ENCODE peak calls at places on chromosomes 7 and 10, in eight cellular contexts. One of them, this sample, is unnamed.

GRCh38 chr10:68423522-68423921 is 16.4 kb upstream of the RUFY2 start:
- DNase-seq in effector memory CD4-positive, alpha-beta T cell: no peak
- DNase-seq in hypothalamus: no peak
- DNase-seq in NCI-H1417: no peak
- DNase-seq in pulmonary artery endothelial cell: no peak
- DNase-seq in PC-3: no peak
- DNase-seq in GF-D8: no peak
- DNase-seq in HTR-8/SVneo: no peak
- DNase-seq in this sample: no peak

GRCh38 chr10:11625019-11625735 is 13.7 kb upstream of the USP6NL start:
- DNase-seq in hypothalamus: no peak
- DNase-seq in effector memory CD4-positive, alpha-beta T cell: no peak
- DNase-seq in pulmonary artery endothelial cell: no peak
- DNase-seq in GF-D8: no peak
- DNase-seq in NCI-H1417: no peak
- DNase-seq in HTR-8/SVneo: no peak
- DNase-seq in PC-3: no peak
- DNase-seq in this sample: no peak

GRCh38 chr10:105785721-105786120 is 1144.6 kb downstream of the SORCS3 start:
- DNase-seq in PC-3: peak; percentile 23
- DNase-seq in NCI-H1417: no peak
- DNase-seq in effector memory CD4-positive, alpha-beta T cell: no peak
- DNase-seq in GF-D8: no peak
- DNase-seq in HTR-8/SVneo: no peak
- DNase-seq in pulmonary artery endothelial cell: no peak
- DNase-seq in hypothalamus: no peak
- DNase-seq in this sample: no peak

GRCh38 chr7:51455086-51455485 is 138.5 kb upstream of the COBL start:
- DNase-seq in PC-3: no peak
- DNase-seq in HTR-8/SVneo: no peak
- DNase-seq in NCI-H1417: no peak
- DNase-seq in pulmonary artery endothelial cell: no peak
- DNase-seq in hypothalamus: no peak
- DNase-seq in GF-D8: no peak
- DNase-seq in effector memory CD4-positive, alpha-beta T cell: no peak
- DNase-seq in this sample: no peak

GRCh38 chr10:78405781-78406180 is 372.1 kb downstream of the RPS24 start:
- DNase-seq in PC-3: no peak
- DNase-seq in hypothalamus: no peak
- DNase-seq in GF-D8: no peak
- DNase-seq in pulmonary artery endothelial cell: no peak
- DNase-seq in NCI-H1417: no peak
- DNase-seq in effector memory CD4-positive, alpha-beta T cell: no peak
- DNase-seq in HTR-8/SVneo: no peak
- DNase-seq in this sample: no peak

GRCh38 chr10:92688927-92689662 is 660 bp upstream of the HHEX start:
- DNase-seq in pulmonary artery endothelial cell: no peak
- DNase-seq in effector memory CD4-positive, alpha-beta T cell: no peak
- DNase-seq in GF-D8: peak; percentile 35
- DNase-seq in hypothalamus: no peak
- DNase-seq in HTR-8/SVneo: peak; percentile 25
- DNase-seq in PC-3: peak; percentile 20
- DNase-seq in NCI-H1417: no peak
- DNase-seq in this sample: no peak

GRCh38 chr7:42103456-42103855 is 133.6 kb downstream of the GLI3 start:
- DNase-seq in pulmonary artery endothelial cell: no peak
- DNase-seq in effector memory CD4-positive, alpha-beta T cell: no peak
- DNase-seq in PC-3: no peak
- DNase-seq in hypothalamus: no peak
- DNase-seq in HTR-8/SVneo: no peak
- DNase-seq in NCI-H1417: no peak
- DNase-seq in GF-D8: no peak
- DNase-seq in this sample: no peak

GRCh38 chr10:114577133-114577532 is 80.9 kb downstream of the ABLIM1 start:
- DNase-seq in GF-D8: no peak
- DNase-seq in pulmonary artery endothelial cell: peak; percentile 58
- DNase-seq in HTR-8/SVneo: peak; percentile 20
- DNase-seq in hypothalamus: no peak
- DNase-seq in effector memory CD4-positive, alpha-beta T cell: no peak
- DNase-seq in NCI-H1417: no peak
- DNase-seq in PC-3: peak; percentile 49
- DNase-seq in this sample: peak; percentile 47

GRCh38 chr10:36801660-36802059 is 323.7 kb upstream of the ANKRD30A start:
- DNase-seq in effector memory CD4-positive, alpha-beta T cell: no peak
- DNase-seq in GF-D8: no peak
- DNase-seq in HTR-8/SVneo: no peak
- DNase-seq in PC-3: no peak
- DNase-seq in NCI-H1417: no peak
- DNase-seq in pulmonary artery endothelial cell: no peak
- DNase-seq in hypothalamus: no peak
- DNase-seq in this sample: no peak

GRCh38 chr10:126397640-126398382 is 9.5 kb upstream of the ADAM12 start:
- DNase-seq in NCI-H1417: no peak
- DNase-seq in hypothalamus: no peak
- DNase-seq in pulmonary artery endothelial cell: no peak
- DNase-seq in effector memory CD4-positive, alpha-beta T cell: no peak
- DNase-seq in HTR-8/SVneo: peak; percentile 70
- DNase-seq in PC-3: peak; percentile 92
- DNase-seq in GF-D8: no peak
- DNase-seq in this sample: peak; percentile 71

GRCh38 chr10:7913122-7913872 is 95.0 kb downstream of the TAF3 start:
- DNase-seq in effector memory CD4-positive, alpha-beta T cell: no peak
- DNase-seq in HTR-8/SVneo: no peak
- DNase-seq in PC-3: no peak
- DNase-seq in hypothalamus: no peak
- DNase-seq in pulmonary artery endothelial cell: no peak
- DNase-seq in GF-D8: no peak
- DNase-seq in NCI-H1417: no peak
- DNase-seq in this sample: no peak

GRCh38 chr7:37354661-37355131 is 94.0 kb downstream of the ELMO1 start:
- DNase-seq in pulmonary artery endothelial cell: peak; percentile 88
- DNase-seq in GF-D8: peak; percentile 99
- DNase-seq in HTR-8/SVneo: no peak
- DNase-seq in effector memory CD4-positive, alpha-beta T cell: no peak
- DNase-seq in NCI-H1417: no peak
- DNase-seq in PC-3: no peak
- DNase-seq in hypothalamus: no peak
- DNase-seq in this sample: no peak

GRCh38 chr7:151553356-151553755 is 33.7 kb upstream of the RHEB start:
- DNase-seq in HTR-8/SVneo: no peak
- DNase-seq in hypothalamus: no peak
- DNase-seq in PC-3: no peak
- DNase-seq in GF-D8: no peak
- DNase-seq in NCI-H1417: no peak
- DNase-seq in pulmonary artery endothelial cell: no peak
- DNase-seq in effector memory CD4-positive, alpha-beta T cell: no peak
- DNase-seq in this sample: no peak

GRCh38 chr7:38740041-38740440 is 108.9 kb upstream of the AMPH start:
- DNase-seq in GF-D8: no peak
- DNase-seq in pulmonary artery endothelial cell: no peak
- DNase-seq in NCI-H1417: no peak
- DNase-seq in HTR-8/SVneo: no peak
- DNase-seq in PC-3: no peak
- DNase-seq in hypothalamus: no peak
- DNase-seq in effector memory CD4-positive, alpha-beta T cell: no peak
- DNase-seq in this sample: no peak

GRCh38 chr10:131272897-131273451 is 38.5 kb downstream of the TCERG1L start:
- DNase-seq in PC-3: no peak
- DNase-seq in effector memory CD4-positive, alpha-beta T cell: no peak
- DNase-seq in NCI-H1417: no peak
- DNase-seq in pulmonary artery endothelial cell: no peak
- DNase-seq in HTR-8/SVneo: no peak
- DNase-seq in hypothalamus: no peak
- DNase-seq in GF-D8: no peak
- DNase-seq in this sample: no peak

GRCh38 chr7:102468416-102469350 is 3.9 kb downstream of the LRWD1 start:
- DNase-seq in GF-D8: no peak
- DNase-seq in hypothalamus: no peak
- DNase-seq in effector memory CD4-positive, alpha-beta T cell: no peak
- DNase-seq in HTR-8/SVneo: no peak
- DNase-seq in pulmonary artery endothelial cell: no peak
- DNase-seq in NCI-H1417: no peak
- DNase-seq in PC-3: no peak
- DNase-seq in this sample: no peak

GRCh38 chr7:7688956-7689355 is 29.5 kb downstream of the RPA3 start:
- DNase-seq in NCI-H1417: no peak
- DNase-seq in hypothalamus: no peak
- DNase-seq in effector memory CD4-positive, alpha-beta T cell: no peak
- DNase-seq in GF-D8: no peak
- DNase-seq in pulmonary artery endothelial cell: no peak
- DNase-seq in HTR-8/SVneo: no peak
- DNase-seq in PC-3: no peak
- DNase-seq in this sample: no peak

GRCh38 chr10:76202777-76203176 is 771.4 kb downstream of the LRMDA start:
- DNase-seq in PC-3: no peak
- DNase-seq in GF-D8: no peak
- DNase-seq in hypothalamus: no peak
- DNase-seq in effector memory CD4-positive, alpha-beta T cell: no peak
- DNase-seq in pulmonary artery endothelial cell: no peak
- DNase-seq in NCI-H1417: no peak
- DNase-seq in HTR-8/SVneo: no peak
- DNase-seq in this sample: no peak

GRCh38 chr7:75734586-75735047 is 4.1 kb downstream of the HIP1 start:
- DNase-seq in hypothalamus: no peak
- DNase-seq in GF-D8: no peak
- DNase-seq in pulmonary artery endothelial cell: no peak
- DNase-seq in PC-3: no peak
- DNase-seq in effector memory CD4-positive, alpha-beta T cell: no peak
- DNase-seq in HTR-8/SVneo: no peak
- DNase-seq in NCI-H1417: peak; percentile 31
- DNase-seq in this sample: no peak

GRCh38 chr7:158567153-158567603 is 20.4 kb downstream of the PTPRN2 start:
- DNase-seq in GF-D8: no peak
- DNase-seq in hypothalamus: no peak
- DNase-seq in effector memory CD4-positive, alpha-beta T cell: no peak
- DNase-seq in HTR-8/SVneo: no peak
- DNase-seq in NCI-H1417: peak; percentile 60
- DNase-seq in pulmonary artery endothelial cell: no peak
- DNase-seq in PC-3: no peak
- DNase-seq in this sample: no peak

GRCh38 chr10:6199131-6199733 is 3.5 kb upstream of the PFKFB3 start:
- DNase-seq in hypothalamus: no peak
- DNase-seq in effector memory CD4-positive, alpha-beta T cell: no peak
- DNase-seq in PC-3: no peak
- DNase-seq in NCI-H1417: no peak
- DNase-seq in HTR-8/SVneo: no peak
- DNase-seq in pulmonary artery endothelial cell: no peak
- DNase-seq in GF-D8: no peak
- DNase-seq in this sample: no peak

GRCh38 chr10:78248651-78249464 is 215.2 kb downstream of the RPS24 start:
- DNase-seq in GF-D8: no peak
- DNase-seq in HTR-8/SVneo: no peak
- DNase-seq in PC-3: no peak
- DNase-seq in NCI-H1417: no peak
- DNase-seq in effector memory CD4-positive, alpha-beta T cell: no peak
- DNase-seq in hypothalamus: no peak
- DNase-seq in pulmonary artery endothelial cell: no peak
- DNase-seq in this sample: no peak

GRCh38 chr7:37320140-37320839 is 128.4 kb downstream of the ELMO1 start:
- DNase-seq in NCI-H1417: no peak
- DNase-seq in pulmonary artery endothelial cell: no peak
- DNase-seq in PC-3: no peak
- DNase-seq in effector memory CD4-positive, alpha-beta T cell: no peak
- DNase-seq in GF-D8: no peak
- DNase-seq in HTR-8/SVneo: no peak
- DNase-seq in hypothalamus: no peak
- DNase-seq in this sample: no peak

GRCh38 chr10:92761576-92761975 is 71.8 kb downstream of the HHEX start:
- DNase-seq in PC-3: no peak
- DNase-seq in hypothalamus: no peak
- DNase-seq in effector memory CD4-positive, alpha-beta T cell: no peak
- DNase-seq in HTR-8/SVneo: no peak
- DNase-seq in pulmonary artery endothelial cell: no peak
- DNase-seq in NCI-H1417: no peak
- DNase-seq in GF-D8: no peak
- DNase-seq in this sample: no peak

GRCh38 chr7:96329189-96329588 is 7.3 kb upstream of the SLC25A13 start:
- DNase-seq in PC-3: no peak
- DNase-seq in HTR-8/SVneo: no peak
- DNase-seq in pulmonary artery endothelial cell: no peak
- DNase-seq in GF-D8: no peak
- DNase-seq in effector memory CD4-positive, alpha-beta T cell: no peak
- DNase-seq in hypothalamus: no peak
- DNase-seq in NCI-H1417: peak; percentile 25
- DNase-seq in this sample: no peak

GRCh38 chr10:59654007-59654406 is 55.6 kb downstream of the SLC16A9 start:
- DNase-seq in hypothalamus: no peak
- DNase-seq in NCI-H1417: no peak
- DNase-seq in HTR-8/SVneo: no peak
- DNase-seq in PC-3: no peak
- DNase-seq in effector memory CD4-positive, alpha-beta T cell: no peak
- DNase-seq in GF-D8: peak; percentile 31
- DNase-seq in pulmonary artery endothelial cell: no peak
- DNase-seq in this sample: no peak

GRCh38 chr7:28354601-28355062 is 57.7 kb upstream of the CREB5 start:
- DNase-seq in pulmonary artery endothelial cell: no peak
- DNase-seq in effector memory CD4-positive, alpha-beta T cell: no peak
- DNase-seq in PC-3: peak; percentile 98
- DNase-seq in NCI-H1417: peak; percentile 38
- DNase-seq in GF-D8: no peak
- DNase-seq in HTR-8/SVneo: peak; percentile 54
- DNase-seq in hypothalamus: no peak
- DNase-seq in this sample: no peak

GRCh38 chr10:23585666-23586065 is 146.8 kb downstream of the OTUD1 start:
- DNase-seq in PC-3: no peak
- DNase-seq in NCI-H1417: no peak
- DNase-seq in HTR-8/SVneo: no peak
- DNase-seq in GF-D8: no peak
- DNase-seq in hypothalamus: no peak
- DNase-seq in effector memory CD4-positive, alpha-beta T cell: no peak
- DNase-seq in pulmonary artery endothelial cell: no peak
- DNase-seq in this sample: no peak

GRCh38 chr10:126904493-126904806 is 778 bp upstream of the DOCK1 start:
- DNase-seq in NCI-H1417: no peak
- DNase-seq in GF-D8: no peak
- DNase-seq in HTR-8/SVneo: no peak
- DNase-seq in effector memory CD4-positive, alpha-beta T cell: no peak
- DNase-seq in pulmonary artery endothelial cell: no peak
- DNase-seq in PC-3: no peak
- DNase-seq in hypothalamus: no peak
- DNase-seq in this sample: no peak

This sample was measured in PC-9.